ENCODE peak calls at places on chromosomes 11 and 22, in ten cellular contexts. One of them, this sample, is unnamed.

GRCh38 chr22:38751422-38752346 is 4.1 kb downstream of the SUN2 start:
- DNase-seq in heart left ventricle: no peak
- DNase-seq in amniotic stem cell: no peak
- DNase-seq in AG04450: no peak
- DNase-seq in coronary artery: no peak
- DNase-seq in KG1: peak; percentile 87
- DNase-seq in nephron progenitor cell: no peak
- DNase-seq in G401: peak; percentile 40
- DNase-seq in hepatic stellate cell: no peak
- DNase-seq in retina: no peak
- DNase-seq in this sample: no peak

GRCh38 chr22:40240671-40241070 is 62.9 kb downstream of the TNRC6B start:
- DNase-seq in hepatic stellate cell: no peak
- DNase-seq in KG1: no peak
- DNase-seq in heart left ventricle: no peak
- DNase-seq in AG04450: no peak
- DNase-seq in nephron progenitor cell: no peak
- DNase-seq in amniotic stem cell: no peak
- DNase-seq in retina: no peak
- DNase-seq in coronary artery: no peak
- DNase-seq in G401: no peak
- DNase-seq in this sample: no peak

GRCh38 chr11:27698872-27699241 is 1.4 kb downstream of the BDNF start:
- DNase-seq in heart left ventricle: peak; percentile 84
- DNase-seq in hepatic stellate cell: peak; percentile 88
- DNase-seq in amniotic stem cell: peak; percentile 76
- DNase-seq in G401: peak; percentile 92
- DNase-seq in AG04450: peak; percentile 87
- DNase-seq in coronary artery: peak; percentile 81
- DNase-seq in retina: peak; percentile 90
- DNase-seq in nephron progenitor cell: peak; percentile 95
- DNase-seq in KG1: peak; percentile 16
- DNase-seq in this sample: peak; percentile 41

GRCh38 chr11:2233693-2234455 is 36.5 kb downstream of the ASCL2 start:
- DNase-seq in retina: no peak
- DNase-seq in nephron progenitor cell: no peak
- DNase-seq in AG04450: no peak
- DNase-seq in G401: no peak
- DNase-seq in heart left ventricle: no peak
- DNase-seq in KG1: no peak
- DNase-seq in hepatic stellate cell: no peak
- DNase-seq in coronary artery: no peak
- DNase-seq in amniotic stem cell: no peak
- DNase-seq in this sample: no peak

GRCh38 chr11:1531418-1531817 is 40.7 kb downstream of the DUSP8 start:
- DNase-seq in AG04450: no peak
- DNase-seq in KG1: no peak
- DNase-seq in nephron progenitor cell: no peak
- DNase-seq in coronary artery: no peak
- DNase-seq in amniotic stem cell: no peak
- DNase-seq in heart left ventricle: no peak
- DNase-seq in G401: peak; percentile 39
- DNase-seq in hepatic stellate cell: no peak
- DNase-seq in retina: no peak
- DNase-seq in this sample: no peak

GRCh38 chr11:62694455-62695167 is 5.3 kb upstream of the LRRN4CL start:
- DNase-seq in nephron progenitor cell: peak; percentile 80
- DNase-seq in coronary artery: peak; percentile 82
- DNase-seq in retina: peak; percentile 74
- DNase-seq in AG04450: peak; percentile 55
- DNase-seq in heart left ventricle: peak; percentile 80
- DNase-seq in G401: peak; percentile 94
- DNase-seq in amniotic stem cell: peak; percentile 42
- DNase-seq in hepatic stellate cell: peak; percentile 83
- DNase-seq in KG1: peak; percentile 72
- DNase-seq in this sample: peak; percentile 54

GRCh38 chr11:57622263-57622662 is 24.8 kb downstream of the SERPING1 start:
- DNase-seq in heart left ventricle: no peak
- DNase-seq in coronary artery: no peak
- DNase-seq in hepatic stellate cell: no peak
- DNase-seq in amniotic stem cell: no peak
- DNase-seq in AG04450: no peak
- DNase-seq in retina: no peak
- DNase-seq in G401: no peak
- DNase-seq in KG1: no peak
- DNase-seq in nephron progenitor cell: peak; percentile 29
- DNase-seq in this sample: no peak

GRCh38 chr22:44068422-44069191 is 44.5 kb downstream of the PARVB start:
- DNase-seq in retina: no peak
- DNase-seq in hepatic stellate cell: no peak
- DNase-seq in AG04450: no peak
- DNase-seq in amniotic stem cell: no peak
- DNase-seq in G401: no peak
- DNase-seq in heart left ventricle: peak; percentile 39
- DNase-seq in coronary artery: no peak
- DNase-seq in nephron progenitor cell: no peak
- DNase-seq in KG1: peak; percentile 34
- DNase-seq in this sample: no peak

GRCh38 chr11:126992804-126993111 is 7.8 kb downstream of the KIRREL3 start:
- DNase-seq in G401: no peak
- DNase-seq in retina: no peak
- DNase-seq in KG1: no peak
- DNase-seq in hepatic stellate cell: peak; percentile 59
- DNase-seq in heart left ventricle: no peak
- DNase-seq in AG04450: peak; percentile 82
- DNase-seq in coronary artery: no peak
- DNase-seq in amniotic stem cell: peak; percentile 56
- DNase-seq in nephron progenitor cell: no peak
- DNase-seq in this sample: no peak